ENCODE peak calls at places on chromosomes 11 and 22, in eight cellular contexts. A, Z, L, P, O, U, Y and G are unnamed samples.
A peak's percentile ranks its signal among the peaks of the same experiment; 100 is the strongest.

GRCh38 chr11:71248656-71249055 is 3.7 kb downstream of the SHANK2 start:
- DNase-seq in A (no peak), Z (no peak), L (no peak), P (no peak), O (no peak), U (no peak), Y (peak; percentile 25), G (no peak)

GRCh38 chr11:110606415-110606814 is 105.8 kb downstream of the ARHGAP20 start:
- DNase-seq in A (no peak), Z (no peak), L (no peak), P (no peak), O (no peak), U (no peak), Y (no peak), G (no peak)

GRCh38 chr11:22433066-22433450 is 94.9 kb downstream of the SLC17A6 start:
- DNase-seq in A (peak; percentile 1), Z (no peak), L (no peak), P (no peak), O (no peak), U (no peak), Y (no peak), G (peak; percentile 10)

GRCh38 chr11:125374398-125374797 is 121.7 kb downstream of the FEZ1 start:
- DNase-seq in A (no peak), Z (no peak), L (no peak), P (no peak), O (no peak), U (no peak), Y (no peak), G (no peak)

GRCh38 chr11:64771861-64772260 is 6.5 kb downstream of the SF1 start:
- DNase-seq in A (no peak), Z (no peak), L (no peak), P (no peak), O (no peak), U (no peak), Y (no peak), G (no peak)

GRCh38 chr11:68524213-68524612 is 63.7 kb downstream of the PPP6R3 start:
- DNase-seq in A (no peak), Z (no peak), L (no peak), P (no peak), O (no peak), U (no peak), Y (no peak), G (no peak)

GRCh38 chr11:46649180-46649738 is 31.9 kb downstream of the ATG13 start:
- DNase-seq in A (peak; percentile 91), Z (peak; percentile 32), L (no peak), P (no peak), O (peak; percentile 44), U (no peak), Y (peak; percentile 51), G (peak; percentile 77)

GRCh38 chr22:23237201-23237798 is 57.0 kb downstream of the BCR start:
- DNase-seq in A (no peak), Z (peak; percentile 35), L (no peak), P (no peak), O (peak; percentile 88), U (no peak), Y (no peak), G (no peak)

GRCh38 chr22:37751449-37752188 is 54.8 kb downstream of the TRIOBP start:
- DNase-seq in A (no peak), Z (no peak), L (no peak), P (no peak), O (no peak), U (no peak), Y (no peak), G (no peak)

GRCh38 chr11:86722041-86722440 is 49.6 kb upstream of the ME3 start:
- DNase-seq in A (peak; percentile 77), Z (no peak), L (no peak), P (no peak), O (no peak), U (no peak), Y (no peak), G (peak; percentile 34)

GRCh38 chr11:78289547-78290292 is 101.0 kb downstream of the USP35 start:
- DNase-seq in A (no peak), Z (no peak), L (no peak), P (no peak), O (no peak), U (no peak), Y (no peak), G (no peak)

GRCh38 chr11:3893311-3893710 is 37.8 kb downstream of the STIM1 start:
- DNase-seq in A (no peak), Z (no peak), L (no peak), P (no peak), O (no peak), U (no peak), Y (no peak), G (no peak)

GRCh38 chr11:95078526-95078925 is 11.1 kb upstream of the ENDOD1 start:
- DNase-seq in A (no peak), Z (no peak), L (no peak), P (no peak), O (no peak), U (no peak), Y (no peak), G (no peak)

GRCh38 chr11:34647532-34647931 is 26.6 kb downstream of the EHF start:
- DNase-seq in A (no peak), Z (no peak), L (no peak), P (no peak), O (no peak), U (no peak), Y (no peak), G (no peak)

GRCh38 chr22:18024276-18024939 is at the start of gene MICAL3:
- DNase-seq in A (peak; percentile 82), Z (peak; percentile 54), L (peak; percentile 56), P (peak; percentile 81), O (peak; percentile 57), U (peak; percentile 77), Y (peak; percentile 82), G (peak; percentile 91)

GRCh38 chr11:12137938-12138731 is 27.7 kb downstream of the MICAL2 start:
- DNase-seq in A (peak; percentile 32), Z (no peak), L (no peak), P (no peak), O (no peak), U (no peak), Y (peak; percentile 44), G (peak; percentile 80)

GRCh38 chr11:22753401-22753800 is 76.2 kb downstream of the SVIP start:
- DNase-seq in A (no peak), Z (no peak), L (no peak), P (no peak), O (no peak), U (no peak), Y (no peak), G (no peak)

GRCh38 chr22:48819232-48819631 is 1008.4 kb downstream of the BRD1 start:
- DNase-seq in A (no peak), Z (no peak), L (no peak), P (no peak), O (no peak), U (no peak), Y (peak; percentile 39), G (no peak)

GRCh38 chr11:93765551-93765950 is 18.5 kb upstream of the MED17 start:
- DNase-seq in A (no peak), Z (no peak), L (no peak), P (no peak), O (no peak), U (no peak), Y (no peak), G (no peak)

GRCh38 chr22:22171357-22172218 is 73.0 kb upstream of the VPREB1 start:
- DNase-seq in A (peak; percentile 30), Z (no peak), L (no peak), P (no peak), O (no peak), U (no peak), Y (no peak), G (no peak)

GRCh38 chr11:72072348-72072747 is 8.0 kb downstream of the NUMA1 start:
- DNase-seq in A (peak; percentile 66), Z (no peak), L (no peak), P (no peak), O (no peak), U (no peak), Y (no peak), G (peak; percentile 58)

GRCh38 chr11:130168105-130168504 is 8.5 kb downstream of the ST14 start:
- DNase-seq in A (peak; percentile 35), Z (no peak), L (no peak), P (no peak), O (no peak), U (no peak), Y (no peak), G (peak; percentile 46)

GRCh38 chr22:31446767-31447166 is 42.9 kb downstream of the EIF4ENIF1 start:
- DNase-seq in A (no peak), Z (no peak), L (no peak), P (no peak), O (no peak), U (no peak), Y (no peak), G (no peak)

GRCh38 chr11:128232588-128232987 is 354.8 kb downstream of the ETS1 start:
- DNase-seq in A (no peak), Z (no peak), L (no peak), P (peak; percentile 76), O (no peak), U (peak; percentile 80), Y (no peak), G (no peak)

GRCh38 chr11:45374632-45375031 is 88.5 kb upstream of the SYT13 start:
- DNase-seq in A (no peak), Z (no peak), L (no peak), P (no peak), O (no peak), U (no peak), Y (no peak), G (no peak)

GRCh38 chr11:62505784-62506145 is 40.8 kb downstream of the AHNAK start:
- DNase-seq in A (no peak), Z (no peak), L (no peak), P (no peak), O (no peak), U (no peak), Y (no peak), G (no peak)

GRCh38 chr22:38718414-38718813 is 12.7 kb downstream of the GTPBP1 start:
- DNase-seq in A (peak; percentile 96), Z (peak; percentile 75), L (no peak), P (no peak), O (no peak), U (no peak), Y (peak; percentile 87), G (peak; percentile 88)

GRCh38 chr11:8747173-8747572 is 64.6 kb downstream of the RPL27A start:
- DNase-seq in A (no peak), Z (no peak), L (no peak), P (no peak), O (no peak), U (no peak), Y (no peak), G (no peak)

GRCh38 chr11:11454671-11455223 is 101.7 kb upstream of the CSNK2A3 start:
- DNase-seq in A (no peak), Z (no peak), L (no peak), P (no peak), O (no peak), U (no peak), Y (no peak), G (no peak)

GRCh38 chr11:122796128-122796717 is 42.1 kb upstream of the CRTAM start:
- DNase-seq in A (peak; percentile 50), Z (peak; percentile 45), L (peak; percentile 63), P (peak; percentile 74), O (peak; percentile 42), U (peak; percentile 84), Y (peak; percentile 82), G (peak; percentile 36)

GRCh38 chr11:47943721-47944554 is 36.4 kb upstream of the PTPRJ start:
- DNase-seq in A (no peak), Z (no peak), L (no peak), P (no peak), O (no peak), U (no peak), Y (no peak), G (no peak)

GRCh38 chr11:92550411-92550810 is 325.8 kb downstream of the FAT3 start:
- DNase-seq in A (no peak), Z (peak; percentile 48), L (no peak), P (no peak), O (no peak), U (no peak), Y (no peak), G (no peak)